ENCODE peak calls at places on chromosomes 16 and 17, in eight cellular contexts. X is GM23338, T is HCT116, P is stomach, K is spleen, U is transverse colon, Q is breast epithelium, L is SK-N-SH. F is an unnamed sample.

GRCh38 chr16:77652399-77652798 is 69.9 kb upstream of the NUDT7 start:
- DNase-seq in X (no peak), T (no peak), P (no peak), K (no peak), U (no peak), Q (no peak), L (no peak), F (no peak)

GRCh38 chr16:19238386-19238785 is 47.1 kb upstream of the CLEC19A start:
- DNase-seq in X (no peak), T (no peak), P (no peak), K (no peak), U (no peak), Q (no peak), L (no peak), F (no peak)

GRCh38 chr17:67881083-67881482 is 55.8 kb downstream of the BPTF start:
- DNase-seq in X (no peak), T (no peak), P (no peak), K (no peak), U (no peak), Q (no peak), L (no peak), F (no peak)

GRCh38 chr16:4570688-4571321 is 14.7 kb downstream of the C16orf96 start:
- DNase-seq in X (peak; percentile 95), T (no peak), P (no peak), K (no peak), U (no peak), Q (no peak), L (no peak), F (no peak)

GRCh38 chr17:48160177-48160967 is 52.8 kb downstream of the SNX11 start:
- DNase-seq in X (peak; percentile 96), T (no peak), P (peak; percentile 50), K (no peak), U (peak; percentile 33), Q (no peak), L (no peak), F (no peak)

GRCh38 chr16:2333231-2333630 is 7.3 kb downstream of the ABCA3 start:
- DNase-seq in X (no peak), T (no peak), P (no peak), K (no peak), U (no peak), Q (no peak), L (no peak), F (no peak)

GRCh38 chr16:16015849-16016248 is 66.4 kb downstream of the ABCC1 start:
- DNase-seq in X (no peak), T (no peak), P (no peak), K (no peak), U (no peak), Q (no peak), L (no peak), F (no peak)

GRCh38 chr17:56319531-56319930 is 166.3 kb downstream of the ANKFN1 start:
- DNase-seq in X (peak; percentile 79), T (peak; percentile 55), P (no peak), K (no peak), U (no peak), Q (no peak), L (peak; percentile 33), F (no peak)

GRCh38 chr17:43839670-43840101 is 6.7 kb upstream of the MPP3 start:
- DNase-seq in X (peak; percentile 20), T (peak; percentile 76), P (peak; percentile 74), K (peak; percentile 69), U (peak; percentile 82), Q (no peak), L (no peak), F (no peak)

GRCh38 chr16:56793504-56793903 is 63.6 kb downstream of the NUP93 start:
- DNase-seq in X (peak; percentile 55), T (no peak), P (no peak), K (no peak), U (no peak), Q (no peak), L (no peak), F (no peak)

GRCh38 chr16:1210461-1210860 is 14.6 kb downstream of the TPSG1 start:
- DNase-seq in X (no peak), T (no peak), P (no peak), K (no peak), U (no peak), Q (no peak), L (no peak), F (no peak)

GRCh38 chr16:68090109-68090508 is 4.9 kb downstream of the NFATC3 start:
- DNase-seq in X (no peak), T (no peak), P (no peak), K (no peak), U (no peak), Q (no peak), L (no peak), F (no peak)

GRCh38 chr17:12252442-12252841 is 231.8 kb downstream of the MAP2K4 start:
- DNase-seq in X (no peak), T (no peak), P (no peak), K (no peak), U (no peak), Q (no peak), L (no peak), F (no peak)

GRCh38 chr17:69609495-69610315 is 195.2 kb downstream of the MAP2K6 start:
- DNase-seq in X (peak; percentile 59), T (peak; percentile 24), P (no peak), K (no peak), U (no peak), Q (no peak), L (no peak), F (no peak)

GRCh38 chr16:49000594-49000993 is 281.0 kb downstream of the CBLN1 start:
- DNase-seq in X (peak; percentile 75), T (peak; percentile 26), P (no peak), K (no peak), U (no peak), Q (no peak), L (no peak), F (no peak)

GRCh38 chr16:53549970-53550406 is 47.0 kb upstream of the AKTIP start:
- DNase-seq in X (peak; percentile 88), T (peak; percentile 46), P (peak; percentile 57), K (no peak), U (peak; percentile 45), Q (peak; percentile 58), L (peak; percentile 85), F (peak; percentile 74)

GRCh38 chr17:65560628-65561371 is 648 bp downstream of the AXIN2 start:
- DNase-seq in X (peak; percentile 97), T (peak; percentile 94), P (peak; percentile 92), K (peak; percentile 87), U (peak; percentile 88), Q (peak; percentile 83), L (peak; percentile 92), F (peak; percentile 94)

GRCh38 chr17:65559483-65559801 is 2.0 kb downstream of the AXIN2 start:
- DNase-seq in X (no peak), T (no peak), P (no peak), K (no peak), U (no peak), Q (no peak), L (no peak), F (no peak)

GRCh38 chr17:65562206-65562531 is 721 bp upstream of the AXIN2 start:
- DNase-seq in X (no peak), T (no peak), P (no peak), K (no peak), U (no peak), Q (no peak), L (no peak), F (no peak)

GRCh38 chr17:65559802-65560627 is 1.4 kb downstream of the AXIN2 start:
- DNase-seq in X (peak; percentile 71), T (no peak), P (peak; percentile 30), K (peak; percentile 84), U (peak; percentile 43), Q (no peak), L (peak; percentile 94), F (no peak)

DNA sequence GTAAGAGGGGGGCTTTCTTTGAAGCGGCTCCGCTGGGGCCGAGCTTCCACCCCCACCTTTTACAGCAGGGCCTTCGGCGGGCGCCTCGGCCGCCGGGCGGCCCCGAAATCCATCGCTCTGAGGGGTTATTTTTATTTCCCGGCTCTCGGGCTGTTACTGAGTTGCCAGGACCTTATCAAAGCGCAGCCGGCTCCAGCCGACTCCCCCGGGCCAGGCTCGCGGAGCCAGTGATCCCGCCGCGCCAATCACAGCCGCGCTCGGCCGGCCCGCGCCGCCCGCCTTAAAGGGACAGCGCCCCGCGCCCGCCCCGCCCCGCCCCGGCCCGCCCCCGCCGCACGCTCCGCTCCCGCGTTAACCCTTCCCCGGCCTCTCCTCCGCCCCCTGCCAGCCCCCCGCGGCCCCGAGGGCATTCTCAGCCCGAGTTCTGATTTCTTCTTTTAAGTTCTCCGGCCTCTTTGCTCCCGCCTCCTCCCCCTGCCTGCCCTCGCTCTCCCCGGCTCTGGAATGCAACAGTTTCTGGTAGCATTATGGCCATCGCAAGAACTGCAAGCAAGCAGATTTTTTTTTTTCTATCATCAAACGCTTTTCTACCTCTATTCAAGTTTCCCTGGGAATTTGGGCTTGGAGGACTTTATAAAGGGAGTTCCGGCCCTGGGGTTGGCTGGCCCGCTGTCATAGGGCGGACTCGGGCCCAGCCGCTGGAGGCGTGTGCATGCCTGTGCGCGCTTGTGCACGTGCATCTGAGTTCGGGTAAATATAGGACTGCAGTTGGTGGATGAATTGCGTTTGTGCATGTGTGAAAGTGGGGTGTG is at the start of gene AXIN2:
- DNase-seq in X (peak; percentile 96), T (peak; percentile 90), P (peak; percentile 94), K (peak; percentile 93), U (peak; percentile 92), Q (peak; percentile 88), L (peak; percentile 100), F (peak; percentile 95)
- TF ChIP-seq POLR2AphosphoS5 in X (no peak), T (no peak), P (peak; percentile 20), K (no peak), U (no peak), Q (no peak), L (no peak), F (no peak)

GRCh38 chr17:72226322-72226721 is 105.5 kb downstream of the SOX9 start:
- DNase-seq in X (no peak), T (no peak), P (no peak), K (no peak), U (no peak), Q (no peak), L (no peak), F (no peak)
- TF ChIP-seq CTCF in X (no peak), T (no peak), P (no peak), K (no peak), U (no peak), Q (no peak), L (no peak), F (no peak)

DNA sequence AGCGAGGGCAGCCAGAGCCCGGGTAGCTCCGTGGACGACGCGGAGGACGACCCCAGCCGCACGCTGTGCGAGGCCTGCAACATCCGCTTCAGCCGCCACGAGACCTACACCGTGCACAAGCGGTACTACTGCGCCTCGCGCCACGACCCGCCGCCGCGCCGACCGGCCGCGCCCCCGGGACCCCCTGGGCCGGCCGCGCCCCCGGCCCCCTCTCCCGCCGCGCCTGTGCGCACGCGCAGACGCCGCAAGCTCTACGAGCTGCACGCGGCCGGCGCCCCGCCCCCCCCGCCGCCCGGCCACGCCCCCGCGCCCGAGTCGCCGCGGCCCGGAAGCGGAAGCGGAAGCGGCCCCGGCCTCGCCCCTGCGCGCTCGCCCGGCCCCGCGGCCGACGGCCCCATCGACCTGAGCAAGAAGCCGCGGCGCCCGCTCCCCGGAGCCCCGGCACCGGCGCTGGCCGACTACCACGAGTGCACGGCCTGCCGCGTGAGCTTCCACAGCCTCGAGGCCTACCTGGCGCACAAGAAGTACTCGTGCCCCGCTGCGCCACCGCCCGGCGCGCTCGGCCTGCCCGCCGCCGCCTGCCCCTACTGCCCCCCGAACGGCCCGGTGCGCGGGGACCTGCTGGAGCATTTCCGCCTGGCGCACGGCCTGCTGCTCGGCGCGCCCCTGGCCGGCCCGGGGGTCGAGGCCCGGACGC is 36.1 kb upstream of the ZC3H18 start:
- DNase-seq in X (peak; percentile 81), T (peak; percentile 31), P (peak; percentile 59), K (peak; percentile 95), U (peak; percentile 84), Q (peak; percentile 74), L (peak; percentile 78), F (peak; percentile 86)
- TF ChIP-seq POLR2AphosphoS5 in X (peak; percentile 63), T (peak; percentile 94), P (peak; percentile 50), K (peak; percentile 80), U (peak; percentile 86), Q (no peak), L (no peak), F (peak; percentile 78)

GRCh38 chr16:85628651-85629050 is 15.5 kb downstream of the GSE1 start:
- DNase-seq in X (no peak), T (no peak), P (no peak), K (no peak), U (no peak), Q (no peak), L (no peak), F (no peak)
- TF ChIP-seq CTCF in X (peak; percentile 37), T (no peak), P (no peak), K (no peak), U (no peak), Q (no peak), L (no peak), F (no peak)

F was measured in sigmoid colon.